ENCODE peak calls at places on chromosome 6, in four cellular contexts. B is IMR-90, T is heart left ventricle, G is tibial nerve. M is an unnamed sample. For H3K27me3, the result is how much of the 10 kb centered on the place peaks cover.

GRCh38 chr6:157246048-157246630 is 77.2 kb downstream of the TMEM242 start:
- DNase-seq in B (no peak), G (peak), T (no peak), M (peak)

GRCh38 chr6:164795091-164795490 is 514.3 kb downstream of the C6orf118 start:
- DNase-seq in G (no peak), B (no peak), T (no peak), M (no peak)

GRCh38 chr6:44269921-44270525 is at the start of gene TMEM151B:
- DNase-seq in B (no peak), T (no peak), G (no peak), M (no peak)

GRCh38 chr6:101537917-101538316 is 144.4 kb downstream of the GRIK2 start:
- DNase-seq in T (no peak), G (no peak), B (peak), M (no peak)

GRCh38 chr6:42104095-42104806 is 38.2 kb downstream of the C6orf132 start:
- DNase-seq in G (peak), T (peak), B (no peak), M (peak)

GRCh38 chr6:112282217-112282616 is 27.9 kb upstream of the LAMA4 start:
- DNase-seq in G (peak), B (peak), T (peak), M (peak)

GRCh38 chr6:16600026-16600425 is 161.2 kb downstream of the ATXN1 start:
- DNase-seq in T (no peak), B (no peak), G (no peak), M (no peak)

GRCh38 chr6:150940951-150941350 is 75.4 kb downstream of the MTHFD1L start:
- DNase-seq in T (no peak), B (peak), G (no peak), M (no peak)

GRCh38 chr6:84767591-84768201 is 3.3 kb upstream of the TBX18 start:
- DNase-seq in B (no peak), G (no peak), T (no peak), M (no peak)

GRCh38 chr6:159168536-159169192 is 536 bp upstream of the FNDC1 start:
- DNase-seq in G (peak), T (peak), B (peak), M (peak)

GRCh38 chr6:108675226-108676160 is 114.8 kb downstream of the FOXO3 start:
- DNase-seq in G (no peak), B (no peak), T (no peak), M (no peak)

GRCh38 chr6:133889557-133890301 is 816 bp downstream of the TCF21 start:
- DNase-seq in G (no peak), T (peak), B (peak), M (peak)

GRCh38 chr6:38404355-38404754 is 235.4 kb downstream of the BTBD9 start:
- DNase-seq in T (no peak), G (no peak), B (no peak), M (no peak)

GRCh38 chr6:113402541-113402940 is 454.6 kb upstream of the MARCKS start:
- DNase-seq in T (no peak), G (no peak), B (no peak), M (no peak)

GRCh38 chr6:2542858-2543218 is 207.9 kb downstream of the MYLK4 start:
- DNase-seq in T (no peak), B (peak), G (no peak), M (no peak)

GRCh38 chr6:133707456-133707855 is 181.5 kb upstream of the TCF21 start:
- DNase-seq in T (no peak), B (peak), G (no peak), M (no peak)

GRCh38 chr6:39792501-39793450 is 600 bp downstream of the DAAM2 start:
- DNase-seq in B (no peak), T (no peak), G (no peak), M (no peak)

GRCh38 chr6:11366934-11367637 is 134.6 kb upstream of the NEDD9 start:
- DNase-seq in T (no peak), G (no peak), B (no peak), M (no peak)

GRCh38 chr6:163460307-163460782 is 45.8 kb downstream of the QKI start:
- DNase-seq in B (peak), T (no peak), G (no peak), M (no peak)

GRCh38 chr6:170292778-170293164 is 1.9 kb upstream of the DLL1 start:
- DNase-seq in T (no peak), B (no peak), G (no peak), M (no peak)

GRCh38 chr6:33189164-33189563 is 3.1 kb downstream of the COL11A2 start:
- DNase-seq in B (no peak), G (no peak), T (no peak), M (no peak)

GRCh38 chr6:33191383-33192104 is 723 bp downstream of the COL11A2 start:
- DNase-seq in B (no peak), T (no peak), G (no peak), M (no peak)

GRCh38 chr6:33192105-33192646 is at the start of gene COL11A2:
- DNase-seq in T (no peak), G (no peak), B (no peak), M (no peak)

GRCh38 chr6:33189625-33190024 is 2.6 kb downstream of the COL11A2 start:
- DNase-seq in T (no peak), G (no peak), B (no peak), M (no peak)

DNA sequence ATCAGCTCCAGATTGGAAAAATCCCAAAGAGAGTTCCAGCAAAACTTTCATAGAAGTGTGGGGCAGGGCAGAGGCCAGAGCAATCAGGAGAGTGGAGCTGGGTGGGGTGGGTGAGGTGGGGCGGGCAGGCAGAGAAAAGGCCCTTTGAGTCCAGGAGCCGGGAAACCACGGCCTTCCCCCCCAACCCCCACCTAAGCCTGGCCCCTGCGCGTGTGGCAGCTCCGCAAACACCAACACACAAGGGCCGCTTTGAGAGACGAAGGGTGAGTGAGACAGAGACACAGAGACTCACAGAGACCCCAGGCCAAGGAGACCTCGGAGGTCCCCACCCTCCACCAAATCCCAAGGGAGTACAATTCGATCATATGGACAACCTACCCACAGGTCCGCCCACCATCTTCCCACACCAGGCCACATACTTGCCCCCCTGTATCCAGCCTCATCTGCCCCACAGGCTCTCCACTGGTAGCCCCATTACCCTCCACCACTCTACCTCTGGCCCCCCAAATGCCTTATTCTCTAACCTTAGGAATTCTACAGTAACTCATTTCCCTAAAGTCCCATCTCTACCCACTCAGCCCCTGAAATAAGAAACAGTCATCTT is 1.7 kb downstream of the COL11A2 start:
- DNase-seq in B (no peak), T (no peak), G (no peak), M (no peak)
- H3K27me3 ChIP-seq in B (half or more), T (under half), G (under half), M (under half)

GRCh38 chr6:145137425-145137824 is 597.9 kb downstream of the EPM2A start:
- DNase-seq in B (peak), T (no peak), G (no peak), M (no peak)
- TF ChIP-seq CTCF in B (peak), T (no peak), G (no peak), M (no peak)

GRCh38 chr6:5663739-5664138 is 343.0 kb downstream of the NRN1 start:
- DNase-seq in T (no peak), G (no peak), B (no peak), M (no peak)

GRCh38 chr6:5666695-5667094 is 340.0 kb downstream of the NRN1 start:
- DNase-seq in B (no peak), T (no peak), G (no peak), M (no peak)

GRCh38 chr6:5665667-5666066 is 341.1 kb downstream of the NRN1 start:
- DNase-seq in B (no peak), T (no peak), G (no peak), M (no peak)

GRCh38 chr6:5663256-5663655 is 343.5 kb downstream of the NRN1 start:
- DNase-seq in G (no peak), T (no peak), B (no peak), M (no peak)

GRCh38 chr6:5665173-5665572 is 341.6 kb downstream of the NRN1 start:
- DNase-seq in G (no peak), T (no peak), B (no peak), M (no peak)
- TF ChIP-seq POLR2A in G (no peak), T (no peak), B (no peak), M (no peak)

GRCh38 chr6:110064744-110065524 is 86.8 kb downstream of the GPR6 start:
- DNase-seq in G (no peak), T (no peak), B (no peak), M (no peak)
- H3K27me3 ChIP-seq in G (under half), T (under half), B (under half), M (under half)